ENCODE peak calls at places on chromosomes 3 and 15, in four cellular contexts. One of them, this sample, is unnamed.

GRCh38 chr15:80436511-80437307 is 32.5 kb downstream of the ARNT2 start:
- DNase-seq in PC-3: peak; percentile 93
- DNase-seq in PC-9: peak; percentile 95
- DNase-seq in GM23248: peak; percentile 80
- DNase-seq in this sample: peak; percentile 24

GRCh38 chr3:131907809-131908208 is 127.0 kb downstream of the CPNE4 start:
- DNase-seq in PC-9: no peak
- DNase-seq in GM23248: peak; percentile 30
- DNase-seq in PC-3: no peak
- DNase-seq in this sample: no peak

GRCh38 chr15:80242132-80242769 is 9.8 kb downstream of the CTXND1 start:
- DNase-seq in GM23248: peak; percentile 59
- DNase-seq in PC-3: peak; percentile 40
- DNase-seq in PC-9: no peak
- DNase-seq in this sample: peak; percentile 97

GRCh38 chr3:45632956-45633355 is 38.4 kb downstream of the LIMD1 start:
- DNase-seq in GM23248: no peak
- DNase-seq in PC-9: no peak
- DNase-seq in PC-3: no peak
- DNase-seq in this sample: no peak

GRCh38 chr3:5731100-5731499 is 543.6 kb downstream of the EDEM1 start:
- DNase-seq in GM23248: no peak
- DNase-seq in PC-3: peak; percentile 28
- DNase-seq in PC-9: no peak
- DNase-seq in this sample: peak; percentile 27

GRCh38 chr15:28989239-28989830 is 103.6 kb downstream of the APBA2 start:
- DNase-seq in GM23248: no peak
- DNase-seq in PC-9: no peak
- DNase-seq in PC-3: peak; percentile 25
- DNase-seq in this sample: peak; percentile 72

GRCh38 chr3:159911011-159911663 is 77.5 kb upstream of the IL12A start:
- DNase-seq in PC-3: no peak
- DNase-seq in GM23248: no peak
- DNase-seq in PC-9: no peak
- DNase-seq in this sample: no peak

GRCh38 chr3:128584412-128585020 is 66.1 kb downstream of the RPN1 start:
- DNase-seq in PC-3: peak; percentile 85
- DNase-seq in GM23248: peak; percentile 93
- DNase-seq in PC-9: peak; percentile 76
- DNase-seq in this sample: peak; percentile 91

GRCh38 chr3:136142592-136142991 is 53.5 kb downstream of the MSL2 start:
- DNase-seq in PC-3: peak; percentile 84
- DNase-seq in PC-9: peak; percentile 91
- DNase-seq in GM23248: peak; percentile 93
- DNase-seq in this sample: peak; percentile 98

GRCh38 chr15:77851696-77852095 is 219.0 kb upstream of the LINGO1 start:
- DNase-seq in GM23248: no peak
- DNase-seq in PC-9: no peak
- DNase-seq in PC-3: no peak
- DNase-seq in this sample: no peak

GRCh38 chr3:50318163-50318562 is 4.4 kb downstream of the HYAL2 start:
- DNase-seq in PC-9: no peak
- DNase-seq in GM23248: no peak
- DNase-seq in PC-3: no peak
- DNase-seq in this sample: no peak

GRCh38 chr3:147120029-147120428 is 286.3 kb downstream of the ZIC4 start:
- DNase-seq in PC-3: peak; percentile 40
- DNase-seq in PC-9: no peak
- DNase-seq in GM23248: peak; percentile 58
- DNase-seq in this sample: peak; percentile 20

GRCh38 chr3:170162630-170163029 is 18.9 kb downstream of the PHC3 start:
- DNase-seq in PC-3: no peak
- DNase-seq in GM23248: peak; percentile 47
- DNase-seq in PC-9: no peak
- DNase-seq in this sample: no peak

GRCh38 chr3:55157736-55158135 is 229.9 kb upstream of the LRTM1 start:
- DNase-seq in PC-9: no peak
- DNase-seq in PC-3: peak; percentile 20
- DNase-seq in GM23248: peak; percentile 57
- DNase-seq in this sample: no peak

DNA sequence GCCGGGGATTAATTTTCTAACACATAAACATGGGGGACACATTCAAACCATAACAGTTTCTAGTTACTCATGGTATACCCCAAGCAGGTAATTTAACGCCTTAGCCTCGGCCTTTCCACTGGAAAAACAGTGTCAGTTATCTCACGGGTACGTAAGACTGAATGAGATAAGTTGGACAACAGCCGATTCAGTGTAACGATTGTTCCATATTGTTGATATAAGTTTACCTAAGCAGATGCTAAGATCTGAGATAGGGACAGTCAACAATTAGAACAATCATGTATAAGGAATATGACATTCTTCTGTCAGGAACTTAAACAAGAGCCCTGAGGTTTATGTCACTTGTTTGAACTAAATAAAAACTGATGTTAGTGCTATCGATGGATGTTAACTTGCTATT is 130.8 kb downstream of the GHSR start:
- DNase-seq in GM23248: no peak
- DNase-seq in PC-9: no peak
- DNase-seq in PC-3: peak; percentile 5
- DNase-seq in this sample: no peak
- H3K4me2 ChIP-seq in GM23248: peak overlapping the region; percentile 80
- H3K4me2 ChIP-seq in PC-9: peak overlapping the region; percentile 50
- H3K4me2 ChIP-seq in PC-3: peak overlapping the region; percentile 69
- H3K4me2 ChIP-seq in this sample: no peak overlapping the region

DNA sequence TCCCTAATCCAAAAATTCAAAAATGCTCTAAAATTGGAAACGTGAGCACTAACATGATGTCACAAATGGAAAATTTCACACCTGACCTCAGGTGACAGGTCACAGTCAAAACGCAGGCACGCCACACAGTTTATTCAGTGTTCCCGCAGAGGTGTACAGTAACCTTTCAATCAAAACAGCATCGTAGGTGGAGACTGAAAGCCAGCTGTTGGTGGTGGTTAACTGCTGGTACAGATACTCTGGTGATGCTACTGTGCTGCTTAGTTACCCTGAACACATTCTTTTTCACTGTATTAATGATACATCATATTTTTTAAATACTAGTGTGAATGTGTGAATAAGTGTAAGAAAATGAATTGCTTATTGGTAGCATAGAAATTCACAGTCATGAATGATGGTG is 23.8 kb downstream of the RAB11A start:
- DNase-seq in PC-3: no peak
- DNase-seq in PC-9: no peak
- DNase-seq in GM23248: no peak
- DNase-seq in this sample: no peak
- H3K27ac ChIP-seq in PC-3: no peak overlapping the region
- H3K27ac ChIP-seq in PC-9: no peak overlapping the region
- H3K27ac ChIP-seq in GM23248: no peak overlapping the region
- H3K27ac ChIP-seq in this sample: no peak overlapping the region

GRCh38 chr15:27815035-27815434 is 284.1 kb downstream of the OCA2 start:
- DNase-seq in PC-9: no peak
- DNase-seq in GM23248: no peak
- DNase-seq in PC-3: no peak
- DNase-seq in this sample: no peak
- H3K4me2 ChIP-seq in PC-9: no peak overlapping the region
- H3K4me2 ChIP-seq in GM23248: no peak overlapping the region
- H3K4me2 ChIP-seq in PC-3: no peak overlapping the region
- H3K4me2 ChIP-seq in this sample: no peak overlapping the region

DNA sequence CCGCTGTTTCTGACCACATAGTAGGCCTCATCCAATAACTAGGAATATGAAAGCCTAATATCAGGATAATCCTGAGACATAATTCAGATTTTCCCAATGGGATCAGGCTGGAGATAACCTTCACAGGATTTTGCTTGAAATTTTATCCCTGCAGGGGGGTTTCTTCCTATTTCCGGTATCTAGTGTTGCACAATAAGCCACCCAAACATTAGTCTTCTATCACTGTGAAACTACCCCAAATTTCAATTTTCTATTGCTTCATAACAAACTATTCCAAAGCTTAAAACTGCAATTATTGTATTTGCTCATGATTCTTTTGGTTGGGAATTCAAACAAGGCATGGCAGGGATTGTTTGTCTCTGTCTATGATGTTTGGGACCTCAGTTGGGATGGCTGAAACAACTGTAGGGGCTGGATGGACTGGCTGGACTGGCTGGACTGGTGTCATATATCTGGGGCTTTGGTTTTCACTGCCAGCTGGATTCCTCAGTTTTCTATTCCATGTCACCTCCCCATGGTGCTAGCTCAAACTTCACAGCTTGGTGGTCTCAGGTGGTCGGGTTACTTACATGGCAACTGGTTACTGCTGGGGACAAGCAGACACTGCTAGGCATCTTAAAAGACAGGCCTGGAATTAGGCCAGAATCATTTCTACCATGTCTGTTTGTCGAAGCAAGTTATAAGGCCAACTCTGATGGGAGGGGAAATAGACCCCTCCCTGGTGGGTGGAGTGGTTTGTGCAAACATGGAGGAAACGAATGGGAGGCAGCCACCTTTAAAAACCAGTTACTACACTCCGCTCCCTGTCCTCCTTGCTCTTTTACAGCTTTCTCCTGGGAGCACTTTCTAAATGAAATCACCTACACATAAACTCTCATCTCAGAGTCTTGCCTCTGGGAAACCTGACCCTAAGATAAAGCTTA is 88.2 kb upstream of the STT3B start:
- DNase-seq in GM23248: no peak
- DNase-seq in PC-9: no peak
- DNase-seq in PC-3: peak; percentile 49
- DNase-seq in this sample: no peak
- H3K27ac ChIP-seq in GM23248: no peak overlapping the region
- H3K27ac ChIP-seq in PC-9: no peak overlapping the region
- H3K27ac ChIP-seq in PC-3: no peak overlapping the region
- H3K27ac ChIP-seq in this sample: no peak overlapping the region

DNA sequence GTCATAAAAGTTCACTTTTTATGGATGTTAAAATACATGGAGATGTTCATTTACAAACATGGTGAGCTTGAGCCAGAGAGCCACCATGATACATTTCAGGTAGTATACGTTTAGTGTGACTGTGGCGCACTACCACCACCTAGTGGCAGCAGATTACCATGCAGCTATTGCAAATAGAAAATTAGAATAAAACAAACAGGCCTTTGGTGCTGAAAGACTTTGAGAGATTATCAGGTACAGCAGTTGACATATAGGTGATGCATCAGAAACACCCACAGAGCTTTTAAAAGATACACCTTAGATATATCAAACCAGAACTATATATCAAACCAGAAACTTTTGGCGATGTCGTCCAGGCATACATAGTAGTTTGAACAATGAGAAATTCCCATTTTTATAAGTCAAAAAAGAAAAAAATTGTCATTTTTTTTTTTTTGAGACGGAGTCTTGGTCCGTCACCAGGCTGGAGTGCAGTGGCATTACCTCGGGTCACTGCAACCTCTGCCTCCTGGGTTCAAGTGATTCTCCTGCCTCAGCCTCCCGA is 42.0 kb upstream of the ICE2 start:
- DNase-seq in GM23248: peak; percentile 66
- DNase-seq in PC-3: peak; percentile 74
- DNase-seq in PC-9: peak; percentile 36
- DNase-seq in this sample: peak; percentile 83
- H3K4me2 ChIP-seq in GM23248: peak overlapping the region; percentile 65
- H3K4me2 ChIP-seq in PC-3: peak overlapping the region; percentile 78
- H3K4me2 ChIP-seq in PC-9: peak overlapping the region; percentile 45
- H3K4me2 ChIP-seq in this sample: no peak overlapping the region

DNA sequence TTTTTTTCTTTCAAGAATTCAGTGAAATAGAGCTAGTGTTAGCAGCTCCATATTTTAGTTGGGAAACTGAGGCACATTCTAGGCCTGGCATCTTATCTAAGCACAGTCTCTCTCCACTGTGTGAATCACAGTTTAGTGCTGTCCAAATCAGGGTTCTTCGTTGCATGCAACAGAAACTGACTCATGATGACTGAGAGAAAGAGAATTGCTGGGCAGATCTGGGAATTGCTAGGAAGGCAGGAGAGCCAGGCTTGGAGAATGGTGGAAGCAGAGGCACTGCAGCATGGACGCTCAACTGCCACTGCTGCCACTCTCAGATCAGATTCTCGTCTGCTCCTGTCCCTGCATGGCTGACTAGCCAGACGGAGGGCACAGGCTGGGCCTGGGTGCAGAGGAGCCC is 40.7 kb upstream of the CHST2 start:
- DNase-seq in PC-3: peak; percentile 49
- DNase-seq in GM23248: peak; percentile 86
- DNase-seq in PC-9: no peak
- DNase-seq in this sample: no peak
- H3K27ac ChIP-seq in PC-3: no peak overlapping the region
- H3K27ac ChIP-seq in GM23248: no peak overlapping the region
- H3K27ac ChIP-seq in PC-9: no peak overlapping the region
- H3K27ac ChIP-seq in this sample: no peak overlapping the region

This sample was measured in mesendoderm.